ENCODE peak calls at places on chromosomes 6 and 20, in nine cellular contexts. One of them, this sample, is unnamed.

GRCh38 chr6:33279971-33280511 is 3.1 kb downstream of the B3GALT4 start:
- DNase-seq in HCT116: peak
- DNase-seq in endothelial cell of umbilical vein: peak
- DNase-seq in GM12878: no peak
- DNase-seq in A549: peak
- DNase-seq in SK-N-SH: peak
- DNase-seq in H1: no peak
- DNase-seq in WTC11: peak
- DNase-seq in HepG2: peak
- DNase-seq in this sample: peak

GRCh38 chr20:18679020-18679419 is 91.2 kb downstream of the DTD1 start:
- DNase-seq in WTC11: no peak
- DNase-seq in endothelial cell of umbilical vein: no peak
- DNase-seq in H1: peak
- DNase-seq in GM12878: no peak
- DNase-seq in HepG2: no peak
- DNase-seq in HCT116: no peak
- DNase-seq in A549: no peak
- DNase-seq in SK-N-SH: no peak
- DNase-seq in this sample: no peak

GRCh38 chr20:53224851-53225250 is 252.7 kb downstream of the TSHZ2 start:
- DNase-seq in HepG2: no peak
- DNase-seq in WTC11: no peak
- DNase-seq in GM12878: no peak
- DNase-seq in H1: no peak
- DNase-seq in endothelial cell of umbilical vein: no peak
- DNase-seq in A549: no peak
- DNase-seq in HCT116: no peak
- DNase-seq in SK-N-SH: no peak
- DNase-seq in this sample: no peak

GRCh38 chr20:40920291-40920690 is 108.3 kb upstream of the TOP1 start:
- DNase-seq in HCT116: no peak
- DNase-seq in GM12878: no peak
- DNase-seq in HepG2: peak
- DNase-seq in SK-N-SH: no peak
- DNase-seq in A549: no peak
- DNase-seq in H1: no peak
- DNase-seq in WTC11: no peak
- DNase-seq in endothelial cell of umbilical vein: no peak
- DNase-seq in this sample: no peak

GRCh38 chr6:15999201-15999600 is 129.7 kb upstream of the MYLIP start:
- DNase-seq in WTC11: no peak
- DNase-seq in HepG2: no peak
- DNase-seq in SK-N-SH: no peak
- DNase-seq in GM12878: no peak
- DNase-seq in A549: no peak
- DNase-seq in endothelial cell of umbilical vein: no peak
- DNase-seq in H1: no peak
- DNase-seq in HCT116: no peak
- DNase-seq in this sample: no peak

GRCh38 chr20:46220808-46221207 is 87.5 kb downstream of the CDH22 start:
- DNase-seq in H1: no peak
- DNase-seq in SK-N-SH: peak
- DNase-seq in HCT116: peak
- DNase-seq in WTC11: peak
- DNase-seq in A549: no peak
- DNase-seq in HepG2: no peak
- DNase-seq in endothelial cell of umbilical vein: no peak
- DNase-seq in GM12878: no peak
- DNase-seq in this sample: no peak

GRCh38 chr6:145028144-145028818 is 707.0 kb downstream of the EPM2A start:
- DNase-seq in A549: peak
- DNase-seq in GM12878: no peak
- DNase-seq in WTC11: no peak
- DNase-seq in H1: no peak
- DNase-seq in HepG2: peak
- DNase-seq in SK-N-SH: peak
- DNase-seq in endothelial cell of umbilical vein: peak
- DNase-seq in HCT116: peak
- DNase-seq in this sample: peak

GRCh38 chr6:168026925-168027324 is 29.5 kb downstream of the KIF25 start:
- DNase-seq in A549: no peak
- DNase-seq in HepG2: no peak
- DNase-seq in HCT116: no peak
- DNase-seq in SK-N-SH: no peak
- DNase-seq in GM12878: no peak
- DNase-seq in H1: no peak
- DNase-seq in WTC11: no peak
- DNase-seq in endothelial cell of umbilical vein: no peak
- DNase-seq in this sample: no peak

GRCh38 chr6:141326426-141326825 is 806.3 kb upstream of the GJE1 start:
- DNase-seq in SK-N-SH: no peak
- DNase-seq in HepG2: peak
- DNase-seq in GM12878: no peak
- DNase-seq in A549: peak
- DNase-seq in endothelial cell of umbilical vein: peak
- DNase-seq in WTC11: no peak
- DNase-seq in H1: no peak
- DNase-seq in HCT116: peak
- DNase-seq in this sample: peak

GRCh38 chr6:33085627-33086026 is 9.8 kb downstream of the HLA-DPB1 start:
- DNase-seq in GM12878: no peak
- DNase-seq in WTC11: no peak
- DNase-seq in H1: no peak
- DNase-seq in endothelial cell of umbilical vein: no peak
- DNase-seq in SK-N-SH: no peak
- DNase-seq in A549: no peak
- DNase-seq in HepG2: no peak
- DNase-seq in HCT116: no peak
- DNase-seq in this sample: no peak

GRCh38 chr20:19968488-19969073 is 48.6 kb upstream of the NAA20 start:
- DNase-seq in H1: no peak
- DNase-seq in HCT116: no peak
- DNase-seq in SK-N-SH: peak
- DNase-seq in endothelial cell of umbilical vein: no peak
- DNase-seq in GM12878: no peak
- DNase-seq in HepG2: no peak
- DNase-seq in WTC11: no peak
- DNase-seq in A549: no peak
- DNase-seq in this sample: no peak

DNA sequence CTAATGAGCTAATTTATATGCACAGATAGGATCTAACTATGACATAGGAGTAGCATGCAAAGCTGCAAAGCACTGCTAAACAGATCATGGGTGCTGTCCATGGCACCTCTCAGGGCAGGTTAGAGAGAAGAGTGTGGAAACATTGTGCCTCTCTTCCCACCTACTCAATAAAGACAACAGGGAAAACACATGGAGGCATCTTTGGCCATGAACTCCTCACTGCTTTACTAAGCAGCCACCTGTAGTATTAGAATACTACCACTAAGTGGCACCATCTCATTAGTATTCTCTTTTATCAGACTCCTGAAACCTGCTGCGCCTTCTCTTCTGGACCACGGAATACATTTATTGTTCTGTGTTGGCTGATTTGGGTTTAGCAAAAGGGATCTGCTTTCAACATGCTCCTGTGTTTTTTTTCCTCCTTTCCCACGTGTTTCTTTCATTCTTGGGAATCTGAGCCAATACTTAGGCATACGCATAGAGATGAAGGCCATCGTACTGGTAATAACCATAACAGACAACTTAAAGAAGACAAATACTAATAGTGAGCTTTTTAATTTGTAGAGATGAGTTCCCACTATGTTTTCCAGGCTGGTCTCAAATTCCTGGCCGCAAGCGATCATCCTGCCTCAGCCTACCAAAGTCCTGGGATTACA is 9.4 kb upstream of the HDDC2 start:
- DNase-seq in SK-N-SH: peak
- DNase-seq in GM12878: no peak
- DNase-seq in endothelial cell of umbilical vein: peak
- DNase-seq in HCT116: peak
- DNase-seq in HepG2: peak
- DNase-seq in WTC11: no peak
- DNase-seq in H1: no peak
- DNase-seq in A549: peak
- DNase-seq in this sample: peak
- TF ChIP-seq MAX in SK-N-SH: no peak
- TF ChIP-seq MAX in GM12878: no peak
- TF ChIP-seq MAX in endothelial cell of umbilical vein: no peak
- TF ChIP-seq MAX in HCT116: no peak
- TF ChIP-seq MAX in HepG2: no peak
- TF ChIP-seq MAX in WTC11: no peak
- TF ChIP-seq MAX in H1: no peak
- TF ChIP-seq MAX in A549: no peak
- TF ChIP-seq MAX in this sample: peak

GRCh38 chr6:154127638-154128037 is 88.6 kb downstream of the OPRM1 start:
- DNase-seq in SK-N-SH: peak
- DNase-seq in WTC11: no peak
- DNase-seq in GM12878: no peak
- DNase-seq in HCT116: no peak
- DNase-seq in H1: no peak
- DNase-seq in A549: no peak
- DNase-seq in endothelial cell of umbilical vein: peak
- DNase-seq in HepG2: no peak
- DNase-seq in this sample: no peak

GRCh38 chr6:154122195-154122925 is 83.3 kb downstream of the OPRM1 start:
- DNase-seq in HCT116: no peak
- DNase-seq in endothelial cell of umbilical vein: no peak
- DNase-seq in A549: no peak
- DNase-seq in WTC11: no peak
- DNase-seq in H1: no peak
- DNase-seq in HepG2: no peak
- DNase-seq in SK-N-SH: no peak
- DNase-seq in GM12878: no peak
- DNase-seq in this sample: no peak

GRCh38 chr6:154123131-154123530 is 84.1 kb downstream of the OPRM1 start:
- DNase-seq in H1: no peak
- DNase-seq in HepG2: no peak
- DNase-seq in A549: no peak
- DNase-seq in SK-N-SH: no peak
- DNase-seq in WTC11: no peak
- DNase-seq in GM12878: no peak
- DNase-seq in HCT116: no peak
- DNase-seq in endothelial cell of umbilical vein: no peak
- DNase-seq in this sample: no peak

DNA sequence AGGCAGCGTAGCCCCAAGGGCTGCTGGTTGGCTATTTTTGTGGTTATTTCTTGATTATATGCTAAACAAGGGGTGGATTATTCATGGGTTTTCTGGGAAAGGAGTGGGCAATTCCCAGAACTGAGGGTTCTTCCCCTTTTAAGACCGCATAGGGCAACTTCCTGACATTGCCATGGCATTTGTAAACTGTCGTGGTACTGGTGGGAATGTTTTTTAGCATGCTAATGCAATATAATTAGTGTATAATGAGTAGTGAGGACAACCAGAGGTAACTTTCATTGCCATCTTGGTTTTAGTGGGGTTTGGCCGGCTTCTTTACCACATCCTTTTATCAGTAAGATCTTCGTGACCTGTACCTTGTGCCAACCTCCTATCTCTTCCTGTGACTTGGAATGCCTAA is 84.5 kb downstream of the OPRM1 start:
- DNase-seq in WTC11: no peak
- DNase-seq in HepG2: no peak
- DNase-seq in SK-N-SH: no peak
- DNase-seq in H1: no peak
- DNase-seq in A549: no peak
- DNase-seq in endothelial cell of umbilical vein: no peak
- DNase-seq in GM12878: no peak
- DNase-seq in HCT116: no peak
- DNase-seq in this sample: no peak
- TF ChIP-seq MAX in WTC11: no peak
- TF ChIP-seq MAX in HepG2: no peak
- TF ChIP-seq MAX in SK-N-SH: no peak
- TF ChIP-seq MAX in H1: no peak
- TF ChIP-seq MAX in A549: no peak
- TF ChIP-seq MAX in endothelial cell of umbilical vein: no peak
- TF ChIP-seq MAX in GM12878: no peak
- TF ChIP-seq MAX in HCT116: no peak
- TF ChIP-seq MAX in this sample: no peak

DNA sequence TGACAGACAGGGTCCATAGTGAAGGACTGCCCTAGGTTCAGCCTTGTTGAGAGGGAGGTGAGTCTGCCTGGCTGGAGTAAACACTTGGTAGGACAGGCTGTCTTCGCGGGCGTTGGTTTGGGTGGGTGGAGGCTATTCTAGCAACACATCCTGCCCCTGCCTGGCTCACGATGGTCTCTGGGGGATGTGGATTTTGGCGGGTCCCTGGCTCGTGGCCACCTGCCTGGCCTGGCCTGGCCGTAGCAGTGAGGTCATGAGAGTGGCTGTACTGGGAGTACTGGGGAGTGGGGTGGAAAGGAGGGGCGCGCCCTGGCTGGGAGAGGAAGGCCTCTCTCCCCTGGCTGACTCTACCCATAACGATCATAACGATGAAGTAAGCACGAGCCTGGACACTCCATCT is 30.2 kb upstream of the MRPS18A start:
- DNase-seq in WTC11: no peak
- DNase-seq in endothelial cell of umbilical vein: no peak
- DNase-seq in SK-N-SH: no peak
- DNase-seq in HCT116: no peak
- DNase-seq in HepG2: no peak
- DNase-seq in GM12878: no peak
- DNase-seq in A549: no peak
- DNase-seq in H1: no peak
- DNase-seq in this sample: no peak
- TF ChIP-seq MAX in WTC11: no peak
- TF ChIP-seq MAX in endothelial cell of umbilical vein: no peak
- TF ChIP-seq MAX in SK-N-SH: no peak
- TF ChIP-seq MAX in HCT116: no peak
- TF ChIP-seq MAX in HepG2: no peak
- TF ChIP-seq MAX in GM12878: no peak
- TF ChIP-seq MAX in A549: no peak
- TF ChIP-seq MAX in H1: no peak
- TF ChIP-seq MAX in this sample: no peak

DNA sequence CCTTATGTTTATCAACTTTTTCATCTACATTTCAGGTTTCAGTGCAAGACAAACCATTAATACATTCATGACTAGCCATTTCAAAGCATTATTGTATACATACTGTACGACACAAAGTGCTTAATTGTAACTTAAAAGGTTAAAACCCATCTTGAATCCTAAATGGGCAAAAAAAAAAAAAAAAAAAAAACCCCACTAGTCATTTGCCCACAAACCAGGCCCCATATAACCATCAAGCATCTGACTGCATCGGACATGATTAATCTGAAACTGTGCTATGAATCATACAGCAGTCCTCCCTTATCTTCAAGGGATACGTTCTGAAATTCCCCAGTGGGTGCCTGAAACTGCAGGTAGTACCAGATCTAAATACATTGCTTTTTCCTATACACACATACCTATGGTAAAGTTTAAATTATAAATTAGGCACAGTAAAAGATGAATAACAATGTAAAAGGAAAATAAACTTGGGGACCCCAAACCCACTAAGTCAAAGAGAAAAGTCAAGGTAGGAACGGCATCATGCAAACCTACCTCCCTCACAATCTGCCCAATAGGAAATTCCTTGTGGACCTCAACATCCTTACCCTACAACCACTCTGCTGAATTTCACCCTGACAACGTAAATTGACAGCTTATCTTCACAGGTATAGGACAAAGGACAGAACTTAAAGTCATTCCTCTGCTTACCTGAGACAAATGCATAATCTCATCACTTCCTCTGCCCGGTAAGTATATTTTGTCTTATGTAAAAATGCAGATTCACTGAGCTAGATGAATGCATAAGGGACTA is 14.3 kb downstream of the B4GALT5 start:
- DNase-seq in A549: peak
- DNase-seq in SK-N-SH: no peak
- DNase-seq in H1: no peak
- DNase-seq in HepG2: no peak
- DNase-seq in endothelial cell of umbilical vein: peak
- DNase-seq in GM12878: no peak
- DNase-seq in WTC11: no peak
- DNase-seq in HCT116: no peak
- DNase-seq in this sample: no peak
- TF ChIP-seq MAX in A549: peak
- TF ChIP-seq MAX in SK-N-SH: no peak
- TF ChIP-seq MAX in H1: no peak
- TF ChIP-seq MAX in HepG2: no peak
- TF ChIP-seq MAX in endothelial cell of umbilical vein: no peak
- TF ChIP-seq MAX in GM12878: no peak
- TF ChIP-seq MAX in WTC11: no peak
- TF ChIP-seq MAX in HCT116: peak
- TF ChIP-seq MAX in this sample: no peak